ENCODE peak calls at places on chromosome 11, in six cellular contexts. One of them, this sample, is unnamed.

GRCh38 chr11:34773826-34774225 is 142.4 kb downstream of the APIP start:
- DNase-seq in H1: no peak
- DNase-seq in mesendoderm: no peak
- DNase-seq in mesenchymal stem cell: no peak
- DNase-seq in H9: no peak
- DNase-seq in neuronal stem cell: no peak
- DNase-seq in this sample: peak

GRCh38 chr11:17751558-17751957 is 17.0 kb downstream of the KCNC1 start:
- DNase-seq in mesenchymal stem cell: no peak
- DNase-seq in H9: no peak
- DNase-seq in H1: no peak
- DNase-seq in mesendoderm: no peak
- DNase-seq in neuronal stem cell: no peak
- DNase-seq in this sample: no peak

GRCh38 chr11:29260939-29261705 is 755.7 kb downstream of the KCNA4 start:
- DNase-seq in neuronal stem cell: no peak
- DNase-seq in H1: no peak
- DNase-seq in H9: no peak
- DNase-seq in mesendoderm: peak
- DNase-seq in mesenchymal stem cell: peak
- DNase-seq in this sample: peak

GRCh38 chr11:10809373-10810199 is 860 bp upstream of the EIF4G2 start:
- DNase-seq in neuronal stem cell: peak
- DNase-seq in H1: peak
- DNase-seq in mesendoderm: peak
- DNase-seq in mesenchymal stem cell: peak
- DNase-seq in H9: peak
- DNase-seq in this sample: peak

GRCh38 chr11:131987703-131988102 is 617.3 kb downstream of the NTM start:
- DNase-seq in H9: no peak
- DNase-seq in mesendoderm: no peak
- DNase-seq in H1: no peak
- DNase-seq in mesenchymal stem cell: no peak
- DNase-seq in neuronal stem cell: no peak
- DNase-seq in this sample: no peak

GRCh38 chr11:45097721-45098493 is 48.5 kb upstream of the PRDM11 start:
- DNase-seq in H1: no peak
- DNase-seq in neuronal stem cell: peak
- DNase-seq in mesendoderm: peak
- DNase-seq in H9: peak
- DNase-seq in mesenchymal stem cell: peak
- DNase-seq in this sample: peak

GRCh38 chr11:40269865-40270264 is 1189.6 kb downstream of the LRRC4C start:
- DNase-seq in mesenchymal stem cell: no peak
- DNase-seq in mesendoderm: no peak
- DNase-seq in H1: no peak
- DNase-seq in H9: no peak
- DNase-seq in neuronal stem cell: no peak
- DNase-seq in this sample: no peak

GRCh38 chr11:66070604-66071325 is 693 bp downstream of the PACS1 start:
- DNase-seq in mesenchymal stem cell: peak
- DNase-seq in mesendoderm: peak
- DNase-seq in H9: peak
- DNase-seq in H1: no peak
- DNase-seq in neuronal stem cell: no peak
- DNase-seq in this sample: peak

GRCh38 chr11:44718612-44719390 is 8.0 kb upstream of the TSPAN18 start:
- DNase-seq in mesendoderm: no peak
- DNase-seq in neuronal stem cell: no peak
- DNase-seq in H1: no peak
- DNase-seq in mesenchymal stem cell: no peak
- DNase-seq in H9: no peak
- DNase-seq in this sample: no peak

GRCh38 chr11:98874050-98874449 is 146.7 kb upstream of the CNTN5 start:
- DNase-seq in mesenchymal stem cell: no peak
- DNase-seq in H1: no peak
- DNase-seq in neuronal stem cell: no peak
- DNase-seq in mesendoderm: no peak
- DNase-seq in H9: no peak
- DNase-seq in this sample: no peak

GRCh38 chr11:45475135-45475534 is 189.0 kb upstream of the SYT13 start:
- DNase-seq in H1: no peak
- DNase-seq in H9: no peak
- DNase-seq in mesenchymal stem cell: no peak
- DNase-seq in neuronal stem cell: no peak
- DNase-seq in mesendoderm: no peak
- DNase-seq in this sample: no peak

GRCh38 chr11:120817131-120817530 is 206.8 kb upstream of the TBCEL start:
- DNase-seq in mesenchymal stem cell: no peak
- DNase-seq in mesendoderm: no peak
- DNase-seq in H1: no peak
- DNase-seq in H9: no peak
- DNase-seq in neuronal stem cell: no peak
- DNase-seq in this sample: no peak

GRCh38 chr11:7973011-7973410 is 7.8 kb upstream of the NLRP10 start:
- DNase-seq in H1: no peak
- DNase-seq in H9: no peak
- DNase-seq in neuronal stem cell: no peak
- DNase-seq in mesenchymal stem cell: no peak
- DNase-seq in mesendoderm: no peak
- DNase-seq in this sample: no peak

GRCh38 chr11:69010964-69011623 is 2.0 kb downstream of the MRGPRF start:
- DNase-seq in mesendoderm: peak
- DNase-seq in mesenchymal stem cell: peak
- DNase-seq in neuronal stem cell: peak
- DNase-seq in H1: peak
- DNase-seq in H9: peak
- DNase-seq in this sample: peak

GRCh38 chr11:96237759-96238158 is 105.2 kb downstream of the MAML2 start:
- DNase-seq in mesenchymal stem cell: peak
- DNase-seq in H1: no peak
- DNase-seq in neuronal stem cell: no peak
- DNase-seq in H9: no peak
- DNase-seq in mesendoderm: peak
- DNase-seq in this sample: no peak

GRCh38 chr11:95140397-95141030 is 50.9 kb downstream of the ENDOD1 start:
- DNase-seq in neuronal stem cell: no peak
- DNase-seq in H9: no peak
- DNase-seq in mesendoderm: no peak
- DNase-seq in H1: no peak
- DNase-seq in mesenchymal stem cell: peak
- DNase-seq in this sample: peak

GRCh38 chr11:17887779-17888178 is 125.1 kb downstream of the SERGEF start:
- DNase-seq in H1: no peak
- DNase-seq in H9: peak
- DNase-seq in neuronal stem cell: no peak
- DNase-seq in mesendoderm: peak
- DNase-seq in mesenchymal stem cell: no peak
- DNase-seq in this sample: no peak

GRCh38 chr11:35364101-35364780 is 55.1 kb downstream of the SLC1A2 start:
- DNase-seq in mesenchymal stem cell: peak
- DNase-seq in H9: no peak
- DNase-seq in H1: no peak
- DNase-seq in mesendoderm: peak
- DNase-seq in neuronal stem cell: no peak
- DNase-seq in this sample: peak

GRCh38 chr11:6312106-6312505 is 8.2 kb downstream of the CAVIN3 start:
- DNase-seq in H1: no peak
- DNase-seq in neuronal stem cell: no peak
- DNase-seq in mesendoderm: no peak
- DNase-seq in H9: no peak
- DNase-seq in mesenchymal stem cell: no peak
- DNase-seq in this sample: no peak
- H2BK15ac ChIP-seq in H1: no peak
- H2BK15ac ChIP-seq in neuronal stem cell: no peak
- H2BK15ac ChIP-seq in mesendoderm: no peak
- H2BK15ac ChIP-seq in H9: no peak
- H2BK15ac ChIP-seq in mesenchymal stem cell: no peak
- H2BK15ac ChIP-seq in this sample: no peak

GRCh38 chr11:75001686-75002085 is 13.0 kb downstream of the NEU3 start:
- DNase-seq in neuronal stem cell: no peak
- DNase-seq in H1: no peak
- DNase-seq in mesendoderm: no peak
- DNase-seq in H9: no peak
- DNase-seq in mesenchymal stem cell: no peak
- DNase-seq in this sample: no peak

GRCh38 chr11:75004215-75004614 is 15.5 kb downstream of the NEU3 start:
- DNase-seq in mesenchymal stem cell: no peak
- DNase-seq in mesendoderm: no peak
- DNase-seq in neuronal stem cell: no peak
- DNase-seq in H9: no peak
- DNase-seq in H1: no peak
- DNase-seq in this sample: no peak

GRCh38 chr11:75000975-75001354 is 12.2 kb downstream of the NEU3 start:
- DNase-seq in mesenchymal stem cell: no peak
- DNase-seq in neuronal stem cell: no peak
- DNase-seq in H9: no peak
- DNase-seq in mesendoderm: no peak
- DNase-seq in H1: no peak
- DNase-seq in this sample: no peak
- H2BK15ac ChIP-seq in mesenchymal stem cell: no peak
- H2BK15ac ChIP-seq in neuronal stem cell: no peak
- H2BK15ac ChIP-seq in H9: no peak
- H2BK15ac ChIP-seq in mesendoderm: no peak
- H2BK15ac ChIP-seq in H1: no peak
- H2BK15ac ChIP-seq in this sample: no peak

GRCh38 chr11:36718481-36718880 is 120.4 kb upstream of the RAG2 start:
- DNase-seq in H1: no peak
- DNase-seq in neuronal stem cell: no peak
- DNase-seq in mesenchymal stem cell: no peak
- DNase-seq in mesendoderm: no peak
- DNase-seq in H9: no peak
- DNase-seq in this sample: no peak

GRCh38 chr11:36711104-36711825 is 113.2 kb upstream of the RAG2 start:
- DNase-seq in mesendoderm: peak
- DNase-seq in mesenchymal stem cell: no peak
- DNase-seq in neuronal stem cell: no peak
- DNase-seq in H1: no peak
- DNase-seq in H9: no peak
- DNase-seq in this sample: no peak

GRCh38 chr11:36719708-36720107 is 121.7 kb upstream of the RAG2 start:
- DNase-seq in neuronal stem cell: no peak
- DNase-seq in mesenchymal stem cell: no peak
- DNase-seq in H1: no peak
- DNase-seq in mesendoderm: peak
- DNase-seq in H9: no peak
- DNase-seq in this sample: no peak

DNA sequence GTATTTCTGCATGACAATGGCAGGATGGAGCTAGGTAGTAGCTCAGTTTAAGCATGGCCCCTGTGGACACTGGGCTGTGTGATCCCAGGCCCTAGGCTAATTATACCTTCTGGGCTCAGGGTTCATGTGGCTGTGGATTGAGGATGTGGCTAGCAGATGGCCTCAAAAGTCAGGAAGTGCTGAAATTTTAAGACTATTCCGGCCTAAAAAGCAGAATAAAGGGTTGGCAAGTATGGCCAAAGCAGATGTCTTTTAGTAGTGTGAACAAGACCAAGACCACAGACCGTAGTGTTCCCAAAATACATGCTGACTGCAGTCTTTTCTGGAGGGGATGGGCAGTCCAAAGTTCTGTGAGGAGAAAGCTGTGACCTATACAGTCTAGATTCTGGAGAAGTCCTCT is 115.7 kb upstream of the RAG2 start:
- DNase-seq in H9: no peak
- DNase-seq in H1: no peak
- DNase-seq in mesendoderm: no peak
- DNase-seq in mesenchymal stem cell: no peak
- DNase-seq in neuronal stem cell: no peak
- DNase-seq in this sample: no peak
- H2BK15ac ChIP-seq in H9: no peak
- H2BK15ac ChIP-seq in H1: no peak
- H2BK15ac ChIP-seq in mesendoderm: no peak
- H2BK15ac ChIP-seq in mesenchymal stem cell: no peak
- H2BK15ac ChIP-seq in neuronal stem cell: no peak
- H2BK15ac ChIP-seq in this sample: no peak

GRCh38 chr11:129440028-129440630 is 64.5 kb downstream of the BARX2 start:
- DNase-seq in H9: peak
- DNase-seq in H1: peak
- DNase-seq in mesendoderm: peak
- DNase-seq in neuronal stem cell: no peak
- DNase-seq in mesenchymal stem cell: no peak
- DNase-seq in this sample: no peak
- H2BK15ac ChIP-seq in H9: no peak
- H2BK15ac ChIP-seq in H1: no peak
- H2BK15ac ChIP-seq in mesendoderm: no peak
- H2BK15ac ChIP-seq in neuronal stem cell: no peak
- H2BK15ac ChIP-seq in mesenchymal stem cell: no peak
- H2BK15ac ChIP-seq in this sample: no peak

GRCh38 chr11:64796047-64796756 is 6.8 kb downstream of the MAP4K2 start:
- DNase-seq in mesendoderm: no peak
- DNase-seq in mesenchymal stem cell: no peak
- DNase-seq in H9: no peak
- DNase-seq in H1: no peak
- DNase-seq in neuronal stem cell: no peak
- DNase-seq in this sample: no peak
- H2BK15ac ChIP-seq in mesendoderm: no peak
- H2BK15ac ChIP-seq in mesenchymal stem cell: no peak
- H2BK15ac ChIP-seq in H9: no peak
- H2BK15ac ChIP-seq in H1: no peak
- H2BK15ac ChIP-seq in neuronal stem cell: no peak
- H2BK15ac ChIP-seq in this sample: no peak

DNA sequence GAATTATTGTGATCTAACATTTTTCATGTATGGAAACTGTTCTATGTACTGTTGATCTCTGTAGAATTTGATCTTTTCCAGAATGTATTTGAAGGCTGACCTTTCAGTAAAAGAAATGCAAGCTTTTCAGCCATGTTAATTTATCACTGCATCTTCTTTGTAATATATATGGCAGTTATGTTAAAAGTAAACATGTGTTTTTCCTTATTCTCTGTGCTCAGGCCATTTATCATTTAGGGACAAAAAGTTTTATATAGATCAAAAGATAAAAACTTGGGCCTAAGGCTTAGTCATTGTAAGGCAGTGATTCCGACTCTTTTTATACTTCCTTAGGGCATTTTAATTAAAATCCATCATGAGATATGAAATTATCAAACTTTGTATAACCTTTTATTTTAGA is 48.7 kb downstream of the KDM2A start:
- DNase-seq in H9: no peak
- DNase-seq in mesenchymal stem cell: no peak
- DNase-seq in mesendoderm: no peak
- DNase-seq in neuronal stem cell: no peak
- DNase-seq in H1: no peak
- DNase-seq in this sample: no peak
- H2BK15ac ChIP-seq in H9: no peak
- H2BK15ac ChIP-seq in mesenchymal stem cell: no peak
- H2BK15ac ChIP-seq in mesendoderm: no peak
- H2BK15ac ChIP-seq in neuronal stem cell: no peak
- H2BK15ac ChIP-seq in H1: no peak
- H2BK15ac ChIP-seq in this sample: no peak

This sample was measured in IMR-90.